ENCODE peak calls at places on chromosomes 5 and 9, in nine cellular contexts. S, I, E, G, L, U, T, K and W are unnamed samples.

GRCh38 chr5:171484460-171484899 is 65.0 kb downstream of the FGF18 start:
- DNase-seq in K (peak; percentile 34), U (no peak), I (peak; percentile 73), L (peak; percentile 45), G (no peak), T (no peak), S (peak; percentile 9), E (no peak), W (peak; percentile 14)

GRCh38 chr5:176743136-176743827 is 67.1 kb upstream of the UNC5A start:
- DNase-seq in G (no peak), U (no peak), E (peak; percentile 74), L (no peak), T (no peak), I (peak; percentile 5), K (no peak), S (no peak), W (no peak)

GRCh38 chr5:98905857-98906688 is 22.7 kb downstream of the CHD1 start:
- DNase-seq in E (peak; percentile 66), K (no peak), G (peak; percentile 59), T (peak; percentile 7), S (peak; percentile 54), U (no peak), I (peak; percentile 7), L (peak; percentile 67), W (peak; percentile 31)

GRCh38 chr5:179470191-179470590 is 80.2 kb upstream of the RUFY1 start:
- DNase-seq in T (no peak), U (no peak), E (peak; percentile 40), I (no peak), G (no peak), K (no peak), L (no peak), S (no peak), W (no peak)

GRCh38 chr9:437066-438015 is 222.7 kb downstream of the DOCK8 start:
- DNase-seq in L (no peak), T (no peak), K (peak; percentile 49), G (peak; percentile 77), S (no peak), I (no peak), E (peak; percentile 39), U (no peak), W (no peak)

GRCh38 chr9:70043689-70044449 is at the start of gene MAMDC2:
- DNase-seq in K (peak; percentile 73), S (no peak), L (no peak), I (no peak), T (peak; percentile 57), E (peak; percentile 78), G (peak; percentile 51), U (no peak), W (no peak)

GRCh38 chr5:160011471-160011870 is 2.5 kb downstream of the TTC1 start:
- DNase-seq in U (no peak), T (no peak), E (no peak), I (no peak), L (no peak), S (no peak), G (no peak), K (no peak), W (no peak)

GRCh38 chr5:1795506-1795905 is 4.1 kb downstream of the MRPL36 start:
- DNase-seq in E (no peak), G (no peak), L (no peak), I (no peak), T (no peak), K (no peak), S (no peak), U (no peak), W (no peak)

GRCh38 chr9:100445903-100446549 is 19.1 kb downstream of the MSANTD3 start:
- DNase-seq in L (no peak), I (no peak), T (no peak), S (no peak), G (no peak), K (no peak), E (no peak), U (no peak), W (no peak)

GRCh38 chr9:36891341-36891811 is 142.7 kb downstream of the PAX5 start:
- DNase-seq in S (no peak), E (peak; percentile 39), U (no peak), L (no peak), G (no peak), I (no peak), K (no peak), T (no peak), W (no peak)

GRCh38 chr5:65163698-65164097 is 318.0 kb downstream of the ADAMTS6 start:
- DNase-seq in G (peak; percentile 85), I (no peak), U (no peak), T (peak; percentile 43), S (no peak), E (no peak), L (no peak), K (no peak), W (peak; percentile 19)

GRCh38 chr5:116738948-116739339 is 164.3 kb upstream of the SEMA6A start:
- DNase-seq in E (no peak), G (no peak), S (no peak), L (no peak), I (no peak), T (no peak), K (no peak), U (no peak), W (no peak)

GRCh38 chr9:96176901-96177718 is 124.9 kb downstream of the HSD17B3 start:
- DNase-seq in S (no peak), K (no peak), I (no peak), T (no peak), G (no peak), E (peak; percentile 54), U (no peak), L (no peak), W (no peak)

GRCh38 chr9:131386258-131386657 is 7.6 kb upstream of the PRRC2B start:
- DNase-seq in T (no peak), E (no peak), U (no peak), L (no peak), S (no peak), K (no peak), G (no peak), I (no peak), W (no peak)

GRCh38 chr5:138495351-138495750 is 30.1 kb downstream of the EGR1 start:
- DNase-seq in K (no peak), G (peak; percentile 33), S (no peak), E (no peak), U (no peak), L (no peak), I (no peak), T (no peak), W (no peak)

GRCh38 chr5:87298687-87299362 is 31.1 kb downstream of the RASA1 start:
- DNase-seq in E (no peak), S (no peak), L (no peak), G (peak; percentile 53), I (no peak), U (no peak), K (no peak), T (no peak), W (no peak)

GRCh38 chr5:41218929-41219328 is 5.6 kb upstream of the C6 start:
- DNase-seq in U (no peak), E (no peak), G (no peak), T (no peak), I (no peak), S (no peak), K (no peak), L (no peak), W (no peak)

GRCh38 chr5:119439140-119439625 is 13.1 kb upstream of the HSD17B4 start:
- DNase-seq in I (no peak), E (no peak), K (no peak), T (no peak), S (no peak), G (no peak), L (peak; percentile 48), U (no peak), W (peak; percentile 43)

GRCh38 chr5:176628406-176629228 is 1.7 kb downstream of the SNCB start:
- DNase-seq in G (no peak), I (no peak), K (no peak), L (no peak), S (no peak), T (no peak), U (no peak), E (no peak), W (no peak)

GRCh38 chr9:136995772-136996308 is 528 bp downstream of the CLIC3 start:
- DNase-seq in I (no peak), G (peak; percentile 6), E (no peak), S (no peak), T (no peak), U (no peak), L (peak; percentile 46), K (no peak), W (peak; percentile 28)